ENCODE peak calls at places on chromosomes 13 and 19, in four cellular contexts. U, C, G and N are unnamed samples.
A peak's percentile ranks its signal among the peaks of the same experiment; 100 is the strongest.

GRCh38 chr19:48445256-48445605 is 552 bp upstream of the GRWD1 start:
- DNase-seq in U (no peak), C (no peak), G (no peak), N (peak; percentile 69)

GRCh38 chr13:46345866-46346265 is 41.2 kb downstream of the RUBCNL start:
- DNase-seq in U (no peak), C (no peak), G (peak; percentile 76), N (no peak)

GRCh38 chr13:110347535-110348308 is 40.6 kb downstream of the COL4A2 start:
- DNase-seq in U (no peak), C (peak; percentile 46), G (no peak), N (no peak)

GRCh38 chr19:16325671-16326400 is 1.2 kb downstream of the KLF2 start:
- DNase-seq in U (peak; percentile 76), C (no peak), G (no peak), N (no peak)

GRCh38 chr13:96617528-96617927 is 376.7 kb downstream of the OXGR1 start:
- DNase-seq in U (no peak), C (no peak), G (no peak), N (no peak)

GRCh38 chr13:79393564-79394249 is 12.3 kb downstream of the RBM26 start:
- DNase-seq in U (no peak), C (no peak), G (no peak), N (peak; percentile 50)

GRCh38 chr13:111116830-111117229 is 1.7 kb downstream of the ARHGEF7 start:
- DNase-seq in U (no peak), C (no peak), G (no peak), N (no peak)

GRCh38 chr19:10136936-10137335 is 17.2 kb upstream of the EIF3G start:
- DNase-seq in U (no peak), C (no peak), G (no peak), N (no peak)

GRCh38 chr19:3324405-3324856 is 42.0 kb upstream of the NFIC start:
- DNase-seq in U (peak; percentile 86), C (peak; percentile 53), G (peak; percentile 73), N (peak; percentile 72)

GRCh38 chr19:56759531-56759930 is 81.0 kb downstream of the PEG3 start:
- DNase-seq in U (no peak), C (no peak), G (no peak), N (no peak)

GRCh38 chr19:56769650-56770049 is 70.9 kb downstream of the PEG3 start:
- DNase-seq in U (no peak), C (no peak), G (no peak), N (no peak)

GRCh38 chr19:56760842-56761241 is 79.7 kb downstream of the PEG3 start:
- DNase-seq in U (no peak), C (no peak), G (no peak), N (no peak)

GRCh38 chr19:56765107-56765506 is 75.4 kb downstream of the PEG3 start:
- DNase-seq in U (peak; percentile 67), C (peak; percentile 74), G (peak; percentile 48), N (peak; percentile 24)

DNA sequence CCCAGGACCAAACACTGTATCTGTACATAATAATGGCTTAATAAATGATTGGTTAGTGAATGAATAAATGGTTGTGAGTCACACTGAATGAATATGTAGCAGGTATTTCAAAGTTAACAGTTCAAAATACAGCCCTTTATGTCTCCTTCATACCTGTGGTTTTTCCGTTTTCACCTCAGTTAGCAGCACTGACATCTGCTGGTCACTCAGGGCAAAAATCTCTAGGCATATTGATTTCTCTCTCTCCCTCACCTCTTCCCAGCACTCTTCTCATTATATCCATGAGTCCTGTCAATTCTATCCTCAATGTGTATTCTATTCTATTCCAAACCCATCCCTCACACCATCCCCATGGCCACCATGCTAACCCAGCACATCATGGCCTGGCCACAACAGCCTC is 76.2 kb downstream of the PEG3 start:
- DNase-seq in U (no peak), C (no peak), G (no peak), N (no peak)
- TF ChIP-seq CTCF in U (no peak), C (no peak), G (no peak), N (no peak)

GRCh38 chr19:7873304-7874079 is 698 bp downstream of the PRR36 start:
- DNase-seq in U (no peak), C (no peak), G (peak; percentile 34), N (no peak)

GRCh38 chr19:7877249-7877836 is 3.2 kb upstream of the PRR36 start:
- DNase-seq in U (no peak), C (no peak), G (no peak), N (no peak)

GRCh38 chr19:7874080-7874856 is at the start of gene PRR36:
- DNase-seq in U (peak; percentile 89), C (no peak), G (peak; percentile 74), N (peak; percentile 83)

GRCh38 chr19:7872306-7873204 is 1.6 kb downstream of the PRR36 start:
- DNase-seq in U (no peak), C (no peak), G (no peak), N (no peak)

DNA sequence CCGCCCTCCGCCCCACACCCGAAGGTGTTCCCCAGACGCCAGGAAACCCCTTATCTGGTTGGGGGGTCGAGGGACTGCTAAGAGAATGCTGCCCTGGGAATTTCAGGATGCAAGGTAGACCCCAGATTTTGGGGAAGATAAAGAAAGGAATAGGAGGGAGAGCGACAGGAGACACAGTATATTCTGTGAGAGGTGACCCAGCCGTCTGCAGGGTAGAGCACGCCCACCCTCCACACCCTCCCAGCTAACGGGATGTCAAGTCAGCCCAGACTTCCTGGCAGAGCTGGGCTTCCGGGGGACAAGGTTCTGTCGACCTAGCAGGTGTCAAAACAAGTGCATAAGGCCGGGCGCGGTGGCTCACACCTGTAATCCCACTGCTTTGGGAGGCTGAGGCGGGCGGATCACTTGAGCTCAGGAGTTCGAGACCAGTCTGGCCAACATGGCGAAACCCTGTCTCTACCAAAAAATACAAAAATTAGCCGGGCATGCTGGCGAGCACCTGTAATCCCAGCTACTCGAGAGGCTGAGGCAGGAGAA is 735 bp upstream of the PRR36 start:
- DNase-seq in U (no peak), C (no peak), G (no peak), N (no peak)
- H3K4me3 ChIP-seq in U (peak overlapping the region; percentile 42), C (peak overlapping the region; percentile 59), G (peak overlapping the region; percentile 26), N (peak overlapping the region; percentile 66)

DNA sequence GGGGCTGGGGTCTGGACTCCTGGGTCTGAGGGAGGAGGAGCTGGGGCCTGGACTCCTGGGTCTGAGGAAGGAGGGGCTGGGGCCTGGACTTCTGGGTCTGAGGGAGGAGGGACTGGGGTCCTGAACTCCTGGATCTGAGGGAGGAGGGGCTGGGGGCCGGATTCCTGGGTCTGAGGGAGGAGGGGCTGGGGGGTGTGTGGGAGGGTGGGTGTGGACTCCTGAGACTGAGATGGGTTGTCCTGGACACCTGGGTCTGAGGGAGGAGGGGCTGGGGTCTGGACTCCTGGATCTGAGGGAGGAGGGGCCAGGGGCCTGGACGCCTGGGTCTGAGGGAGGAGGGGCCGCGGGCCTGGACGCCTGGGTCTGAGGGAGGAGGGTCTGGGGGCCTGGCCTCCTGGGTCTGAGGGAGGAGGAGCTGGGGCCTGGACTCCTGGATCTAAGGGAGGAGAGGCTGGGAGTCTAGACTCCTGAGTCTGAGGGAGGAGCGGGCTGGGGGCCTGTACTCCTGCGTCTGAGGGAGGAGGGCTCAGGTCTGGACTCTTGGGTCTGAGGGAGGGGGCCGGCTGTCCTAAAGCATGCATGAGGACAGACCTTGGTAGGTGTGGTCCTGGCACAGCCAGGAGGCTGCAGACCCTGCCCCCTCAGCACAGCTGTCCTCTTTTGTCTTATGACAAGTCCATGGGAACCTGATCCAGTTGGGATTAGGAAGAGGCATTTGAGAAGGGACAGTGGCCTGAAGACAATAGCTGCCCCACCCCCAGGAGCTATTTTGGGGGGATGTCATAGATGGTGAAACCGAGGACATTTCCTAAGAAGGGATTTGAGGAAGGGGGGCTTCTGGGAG is 1.4 kb downstream of the TNNT1 start:
- DNase-seq in U (no peak), C (no peak), G (no peak), N (no peak)
- H3K4me1 ChIP-seq in U (no peaks in the 10 kb centered on the region), C (peaks cover 30% of the 10 kb centered on the region), G (no peaks in the 10 kb centered on the region), N (no peaks in the 10 kb centered on the region)

DNA sequence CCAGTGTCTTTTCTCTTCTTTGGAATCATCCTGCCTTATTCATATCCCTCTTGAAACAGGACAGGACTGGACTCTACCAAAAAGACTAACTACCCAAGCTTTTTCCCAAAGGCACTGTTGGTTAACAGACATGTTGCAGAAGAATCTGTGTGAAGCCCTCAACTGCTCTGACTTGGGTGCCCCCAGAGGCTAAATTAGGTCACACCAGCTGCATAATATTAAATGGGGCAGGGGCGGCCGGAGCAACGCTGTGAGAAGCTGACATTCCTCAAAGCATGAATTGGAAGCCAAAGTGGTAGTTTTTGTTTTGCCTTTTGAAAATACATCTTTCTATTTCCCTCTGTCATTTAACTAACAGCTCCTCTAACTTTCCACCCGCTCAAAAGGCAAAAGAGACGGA is 185.9 kb downstream of the LHFPL6 start:
- DNase-seq in U (no peak), C (no peak), G (no peak), N (peak; percentile 23)
- TF ChIP-seq CTCF in U (peak; percentile 29), C (peak; percentile 38), G (no peak), N (no peak)

DNA sequence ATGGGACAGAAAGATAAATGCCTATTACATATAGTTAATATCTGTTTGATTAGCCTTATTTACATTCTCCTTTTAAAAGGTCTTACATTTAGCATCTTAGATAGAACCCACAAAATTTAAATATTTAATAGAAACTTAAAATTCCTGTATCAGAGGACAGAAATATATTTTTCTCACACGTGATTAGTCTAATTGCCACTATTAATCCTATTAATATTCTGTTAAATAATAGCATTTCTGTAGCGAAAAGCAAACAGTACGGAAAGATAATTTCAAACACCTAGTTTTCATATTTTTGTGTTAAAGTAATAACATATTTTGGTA is 380 bp upstream of the ZNF30 start:
- DNase-seq in U (no peak), C (no peak), G (no peak), N (no peak)
- H3K4me3 ChIP-seq in U (peak overlapping the region; percentile 84), C (peak overlapping the region; percentile 74), G (no peak overlapping the region), N (peak overlapping the region; percentile 87)

DNA sequence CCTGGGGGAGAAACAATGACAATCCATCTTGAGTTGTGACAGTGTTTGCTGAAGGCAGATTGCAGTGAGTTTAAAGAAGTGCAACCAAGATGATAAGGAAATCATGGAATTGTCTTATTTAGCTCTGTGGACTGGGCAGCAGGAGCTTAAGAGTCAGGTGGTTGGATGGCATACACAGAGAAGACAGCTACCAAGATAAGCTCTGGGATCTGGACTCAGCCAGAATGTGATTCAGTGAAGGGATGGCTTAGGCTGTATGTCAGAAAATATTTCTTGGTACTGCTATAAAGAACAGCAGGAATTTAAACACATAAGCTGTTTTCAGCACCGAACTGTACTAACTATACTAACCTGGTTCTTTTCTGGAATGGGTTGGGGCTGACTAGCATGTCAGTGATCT is 25.4 kb downstream of the B3GLCT start:
- DNase-seq in U (no peak), C (no peak), G (no peak), N (no peak)
- H3K4me1 ChIP-seq in U (no peaks in the 10 kb centered on the region), C (peaks cover 64% of the 10 kb centered on the region), G (no peaks in the 10 kb centered on the region), N (peaks cover 6% of the 10 kb centered on the region)

GRCh38 chr19:52391135-52391534 is 6.5 kb upstream of the ZNF528 start:
- DNase-seq in U (no peak), C (no peak), G (no peak), N (no peak)
- TF ChIP-seq CTCF in U (no peak), C (no peak), G (no peak), N (peak; percentile 6)

GRCh38 chr19:13037718-13038117 is 42.4 kb downstream of the NFIX start:
- DNase-seq in U (no peak), C (no peak), G (no peak), N (no peak)
- H3K4me3 ChIP-seq in U (no peak overlapping the region), C (no peak overlapping the region), G (no peak overlapping the region), N (no peak overlapping the region)